ENCODE peak calls at places on chromosomes 11 and 22, in ten cellular contexts. One of them, this sample, is unnamed.

GRCh38 chr11:1297011-1297575 is 12.3 kb downstream of the TOLLIP start:
- DNase-seq in fibroblast of the conjunctiva: no peak
- DNase-seq in EH: no peak
- DNase-seq in caudate nucleus: no peak
- DNase-seq in smooth muscle cell of the brain vasculature: no peak
- DNase-seq in HT-29: no peak
- DNase-seq in GM10248: no peak
- DNase-seq in BJ: no peak
- DNase-seq in epithelial cell of prostate: no peak
- DNase-seq in ovary: peak
- DNase-seq in this sample: no peak

GRCh38 chr22:21587803-21588611 is 20.5 kb downstream of the UBE2L3 start:
- DNase-seq in fibroblast of the conjunctiva: no peak
- DNase-seq in EH: peak
- DNase-seq in caudate nucleus: no peak
- DNase-seq in smooth muscle cell of the brain vasculature: no peak
- DNase-seq in HT-29: no peak
- DNase-seq in GM10248: peak
- DNase-seq in BJ: peak
- DNase-seq in epithelial cell of prostate: no peak
- DNase-seq in ovary: no peak
- DNase-seq in this sample: peak

GRCh38 chr11:8219257-8220021 is 44.2 kb downstream of the LMO1 start:
- DNase-seq in fibroblast of the conjunctiva: peak
- DNase-seq in EH: peak
- DNase-seq in caudate nucleus: no peak
- DNase-seq in smooth muscle cell of the brain vasculature: peak
- DNase-seq in HT-29: peak
- DNase-seq in GM10248: peak
- DNase-seq in BJ: no peak
- DNase-seq in epithelial cell of prostate: no peak
- DNase-seq in ovary: no peak
- DNase-seq in this sample: peak

GRCh38 chr11:83054001-83054400 is 17.7 kb downstream of the RAB30 start:
- DNase-seq in fibroblast of the conjunctiva: no peak
- DNase-seq in EH: no peak
- DNase-seq in caudate nucleus: no peak
- DNase-seq in smooth muscle cell of the brain vasculature: no peak
- DNase-seq in HT-29: no peak
- DNase-seq in GM10248: no peak
- DNase-seq in BJ: no peak
- DNase-seq in epithelial cell of prostate: no peak
- DNase-seq in ovary: no peak
- DNase-seq in this sample: no peak

GRCh38 chr11:110287537-110287936 is 8.9 kb downstream of the RDX start:
- DNase-seq in fibroblast of the conjunctiva: no peak
- DNase-seq in EH: no peak
- DNase-seq in caudate nucleus: no peak
- DNase-seq in smooth muscle cell of the brain vasculature: no peak
- DNase-seq in HT-29: no peak
- DNase-seq in GM10248: no peak
- DNase-seq in BJ: no peak
- DNase-seq in epithelial cell of prostate: no peak
- DNase-seq in ovary: no peak
- DNase-seq in this sample: no peak

GRCh38 chr11:57778318-57779037 is 16.9 kb downstream of the CTNND1 start:
- DNase-seq in fibroblast of the conjunctiva: peak
- DNase-seq in EH: peak
- DNase-seq in caudate nucleus: peak
- DNase-seq in smooth muscle cell of the brain vasculature: peak
- DNase-seq in HT-29: peak
- DNase-seq in GM10248: no peak
- DNase-seq in BJ: peak
- DNase-seq in epithelial cell of prostate: no peak
- DNase-seq in ovary: peak
- DNase-seq in this sample: peak

GRCh38 chr11:132496341-132496740 is 1036.0 kb downstream of the OPCML start:
- DNase-seq in fibroblast of the conjunctiva: no peak
- DNase-seq in EH: peak
- DNase-seq in caudate nucleus: no peak
- DNase-seq in smooth muscle cell of the brain vasculature: no peak
- DNase-seq in HT-29: no peak
- DNase-seq in GM10248: no peak
- DNase-seq in BJ: no peak
- DNase-seq in epithelial cell of prostate: no peak
- DNase-seq in ovary: no peak
- DNase-seq in this sample: peak

GRCh38 chr11:122038543-122038942 is 77.5 kb downstream of the BLID start:
- DNase-seq in fibroblast of the conjunctiva: peak
- DNase-seq in EH: peak
- DNase-seq in caudate nucleus: no peak
- DNase-seq in smooth muscle cell of the brain vasculature: no peak
- DNase-seq in HT-29: no peak
- DNase-seq in GM10248: no peak
- DNase-seq in BJ: peak
- DNase-seq in epithelial cell of prostate: no peak
- DNase-seq in ovary: no peak
- DNase-seq in this sample: peak

GRCh38 chr22:49014227-49015201 is 813.2 kb downstream of the BRD1 start:
- DNase-seq in fibroblast of the conjunctiva: no peak
- DNase-seq in EH: no peak
- DNase-seq in caudate nucleus: no peak
- DNase-seq in smooth muscle cell of the brain vasculature: no peak
- DNase-seq in HT-29: no peak
- DNase-seq in GM10248: no peak
- DNase-seq in BJ: no peak
- DNase-seq in epithelial cell of prostate: no peak
- DNase-seq in ovary: no peak
- DNase-seq in this sample: no peak

GRCh38 chr11:64876835-64877341 is 1.5 kb downstream of the EHD1 start:
- DNase-seq in fibroblast of the conjunctiva: no peak
- DNase-seq in EH: peak
- DNase-seq in caudate nucleus: no peak
- DNase-seq in smooth muscle cell of the brain vasculature: no peak
- DNase-seq in HT-29: peak
- DNase-seq in GM10248: no peak
- DNase-seq in BJ: peak
- DNase-seq in epithelial cell of prostate: no peak
- DNase-seq in ovary: no peak
- DNase-seq in this sample: no peak

GRCh38 chr22:24450600-24450999 is 23.2 kb downstream of the ADORA2A start:
- DNase-seq in fibroblast of the conjunctiva: no peak
- DNase-seq in EH: no peak
- DNase-seq in caudate nucleus: no peak
- DNase-seq in smooth muscle cell of the brain vasculature: no peak
- DNase-seq in HT-29: no peak
- DNase-seq in GM10248: no peak
- DNase-seq in BJ: no peak
- DNase-seq in epithelial cell of prostate: no peak
- DNase-seq in ovary: peak
- DNase-seq in this sample: no peak

GRCh38 chr22:32994046-32994827 is 63.9 kb downstream of the SYN3 start:
- DNase-seq in fibroblast of the conjunctiva: no peak
- DNase-seq in EH: no peak
- DNase-seq in caudate nucleus: peak
- DNase-seq in smooth muscle cell of the brain vasculature: no peak
- DNase-seq in HT-29: no peak
- DNase-seq in GM10248: no peak
- DNase-seq in BJ: no peak
- DNase-seq in epithelial cell of prostate: no peak
- DNase-seq in ovary: no peak
- DNase-seq in this sample: no peak

GRCh38 chr11:69356703-69357457 is 62.9 kb downstream of the MYEOV start:
- DNase-seq in fibroblast of the conjunctiva: no peak
- DNase-seq in EH: no peak
- DNase-seq in caudate nucleus: no peak
- DNase-seq in smooth muscle cell of the brain vasculature: no peak
- DNase-seq in HT-29: no peak
- DNase-seq in GM10248: no peak
- DNase-seq in BJ: no peak
- DNase-seq in epithelial cell of prostate: no peak
- DNase-seq in ovary: no peak
- DNase-seq in this sample: no peak

GRCh38 chr11:78218707-78219492 is 30.2 kb downstream of the USP35 start:
- DNase-seq in fibroblast of the conjunctiva: no peak
- DNase-seq in EH: no peak
- DNase-seq in caudate nucleus: no peak
- DNase-seq in smooth muscle cell of the brain vasculature: no peak
- DNase-seq in HT-29: no peak
- DNase-seq in GM10248: no peak
- DNase-seq in BJ: no peak
- DNase-seq in epithelial cell of prostate: no peak
- DNase-seq in ovary: peak
- DNase-seq in this sample: no peak

GRCh38 chr11:118059231-118059940 is 17.5 kb upstream of the TMPRSS4 start:
- DNase-seq in fibroblast of the conjunctiva: no peak
- DNase-seq in EH: no peak
- DNase-seq in caudate nucleus: peak
- DNase-seq in smooth muscle cell of the brain vasculature: no peak
- DNase-seq in HT-29: no peak
- DNase-seq in GM10248: no peak
- DNase-seq in BJ: no peak
- DNase-seq in epithelial cell of prostate: no peak
- DNase-seq in ovary: no peak
- DNase-seq in this sample: no peak

GRCh38 chr11:11157201-11157600 is 195.8 kb downstream of the CSNK2A3 start:
- DNase-seq in fibroblast of the conjunctiva: peak
- DNase-seq in EH: peak
- DNase-seq in caudate nucleus: no peak
- DNase-seq in smooth muscle cell of the brain vasculature: no peak
- DNase-seq in HT-29: peak
- DNase-seq in GM10248: no peak
- DNase-seq in BJ: no peak
- DNase-seq in epithelial cell of prostate: no peak
- DNase-seq in ovary: no peak
- DNase-seq in this sample: no peak

GRCh38 chr11:96396637-96397036 is 6.8 kb downstream of the JRKL start:
- DNase-seq in fibroblast of the conjunctiva: no peak
- DNase-seq in EH: no peak
- DNase-seq in caudate nucleus: no peak
- DNase-seq in smooth muscle cell of the brain vasculature: no peak
- DNase-seq in HT-29: no peak
- DNase-seq in GM10248: no peak
- DNase-seq in BJ: no peak
- DNase-seq in epithelial cell of prostate: no peak
- DNase-seq in ovary: no peak
- DNase-seq in this sample: no peak

GRCh38 chr11:17129003-17129402 is 51.5 kb upstream of the RPS13 start:
- DNase-seq in fibroblast of the conjunctiva: no peak
- DNase-seq in EH: no peak
- DNase-seq in caudate nucleus: no peak
- DNase-seq in smooth muscle cell of the brain vasculature: no peak
- DNase-seq in HT-29: no peak
- DNase-seq in GM10248: no peak
- DNase-seq in BJ: no peak
- DNase-seq in epithelial cell of prostate: no peak
- DNase-seq in ovary: no peak
- DNase-seq in this sample: peak

GRCh38 chr11:70621241-70621640 is 222.9 kb downstream of the CTTN start:
- DNase-seq in fibroblast of the conjunctiva: no peak
- DNase-seq in EH: no peak
- DNase-seq in caudate nucleus: no peak
- DNase-seq in smooth muscle cell of the brain vasculature: no peak
- DNase-seq in HT-29: no peak
- DNase-seq in GM10248: no peak
- DNase-seq in BJ: no peak
- DNase-seq in epithelial cell of prostate: no peak
- DNase-seq in ovary: no peak
- DNase-seq in this sample: no peak

GRCh38 chr22:28398987-28399386 is 280.7 kb downstream of the TTC28 start:
- DNase-seq in fibroblast of the conjunctiva: no peak
- DNase-seq in EH: no peak
- DNase-seq in caudate nucleus: no peak
- DNase-seq in smooth muscle cell of the brain vasculature: no peak
- DNase-seq in HT-29: no peak
- DNase-seq in GM10248: no peak
- DNase-seq in BJ: no peak
- DNase-seq in epithelial cell of prostate: no peak
- DNase-seq in ovary: no peak
- DNase-seq in this sample: no peak

GRCh38 chr22:25027552-25027951 is 75.0 kb downstream of the KIAA1671 start:
- DNase-seq in fibroblast of the conjunctiva: no peak
- DNase-seq in EH: no peak
- DNase-seq in caudate nucleus: no peak
- DNase-seq in smooth muscle cell of the brain vasculature: no peak
- DNase-seq in HT-29: no peak
- DNase-seq in GM10248: no peak
- DNase-seq in BJ: no peak
- DNase-seq in epithelial cell of prostate: no peak
- DNase-seq in ovary: no peak
- DNase-seq in this sample: no peak

GRCh38 chr11:119615003-119615878 is 113.8 kb downstream of the NECTIN1 start:
- DNase-seq in fibroblast of the conjunctiva: peak
- DNase-seq in EH: peak
- DNase-seq in caudate nucleus: peak
- DNase-seq in smooth muscle cell of the brain vasculature: no peak
- DNase-seq in HT-29: peak
- DNase-seq in GM10248: peak
- DNase-seq in BJ: peak
- DNase-seq in epithelial cell of prostate: peak
- DNase-seq in ovary: no peak
- DNase-seq in this sample: peak

GRCh38 chr11:67640021-67640757 is 626 bp upstream of the TBX10 start:
- DNase-seq in fibroblast of the conjunctiva: no peak
- DNase-seq in EH: peak
- DNase-seq in caudate nucleus: no peak
- DNase-seq in smooth muscle cell of the brain vasculature: no peak
- DNase-seq in HT-29: peak
- DNase-seq in GM10248: peak
- DNase-seq in BJ: no peak
- DNase-seq in epithelial cell of prostate: no peak
- DNase-seq in ovary: peak
- DNase-seq in this sample: no peak

GRCh38 chr22:46028069-46028991 is 51.4 kb upstream of the WNT7B start:
- DNase-seq in fibroblast of the conjunctiva: no peak
- DNase-seq in EH: no peak
- DNase-seq in caudate nucleus: no peak
- DNase-seq in smooth muscle cell of the brain vasculature: no peak
- DNase-seq in HT-29: no peak
- DNase-seq in GM10248: no peak
- DNase-seq in BJ: no peak
- DNase-seq in epithelial cell of prostate: no peak
- DNase-seq in ovary: peak
- DNase-seq in this sample: no peak

GRCh38 chr11:110710520-110711381 is 1.5 kb downstream of the ARHGAP20 start:
- DNase-seq in fibroblast of the conjunctiva: no peak
- DNase-seq in EH: peak
- DNase-seq in caudate nucleus: peak
- DNase-seq in smooth muscle cell of the brain vasculature: no peak
- DNase-seq in HT-29: no peak
- DNase-seq in GM10248: peak
- DNase-seq in BJ: no peak
- DNase-seq in epithelial cell of prostate: no peak
- DNase-seq in ovary: peak
- DNase-seq in this sample: peak

GRCh38 chr22:25448435-25449051 is 115.9 kb upstream of the GRK3 start:
- DNase-seq in fibroblast of the conjunctiva: no peak
- DNase-seq in EH: peak
- DNase-seq in caudate nucleus: no peak
- DNase-seq in smooth muscle cell of the brain vasculature: no peak
- DNase-seq in HT-29: no peak
- DNase-seq in GM10248: peak
- DNase-seq in BJ: no peak
- DNase-seq in epithelial cell of prostate: no peak
- DNase-seq in ovary: no peak
- DNase-seq in this sample: peak